ENCODE peak calls at places on chromosomes 16 and 17, in five cellular contexts. One of them, this sample, is unnamed.

GRCh38 chr17:77604301-77605031 is 354.0 kb upstream of the TNRC6C start:
- DNase-seq in NCI-H510A treated with DMSO at 0.1 percent for 48 hours: no peak
- DNase-seq in kidney glomerular epithelial cell: no peak
- DNase-seq in activated naive CD8-positive, alpha-beta T cell treated with anti-CD3 and anti-CD28 coated beads for 36 hours: no peak
- DNase-seq in skeletal muscle cell: no peak
- DNase-seq in this sample: no peak

GRCh38 chr17:77325826-77326581 is 185.2 kb downstream of the SEC14L1 start:
- DNase-seq in kidney glomerular epithelial cell: no peak
- DNase-seq in activated naive CD8-positive, alpha-beta T cell treated with anti-CD3 and anti-CD28 coated beads for 36 hours: peak
- DNase-seq in NCI-H510A treated with DMSO at 0.1 percent for 48 hours: no peak
- DNase-seq in skeletal muscle cell: no peak
- DNase-seq in this sample: no peak

GRCh38 chr17:51006601-51007000 is 114.1 kb downstream of the SPAG9 start:
- DNase-seq in skeletal muscle cell: no peak
- DNase-seq in activated naive CD8-positive, alpha-beta T cell treated with anti-CD3 and anti-CD28 coated beads for 36 hours: no peak
- DNase-seq in kidney glomerular epithelial cell: peak
- DNase-seq in NCI-H510A treated with DMSO at 0.1 percent for 48 hours: no peak
- DNase-seq in this sample: peak

GRCh38 chr16:728131-728889 is 1.4 kb downstream of the HAGHL start:
- DNase-seq in activated naive CD8-positive, alpha-beta T cell treated with anti-CD3 and anti-CD28 coated beads for 36 hours: peak
- DNase-seq in kidney glomerular epithelial cell: peak
- DNase-seq in NCI-H510A treated with DMSO at 0.1 percent for 48 hours: peak
- DNase-seq in skeletal muscle cell: peak
- DNase-seq in this sample: no peak

GRCh38 chr17:517181-517580 is 164.6 kb upstream of the RPH3AL start:
- DNase-seq in NCI-H510A treated with DMSO at 0.1 percent for 48 hours: no peak
- DNase-seq in kidney glomerular epithelial cell: no peak
- DNase-seq in activated naive CD8-positive, alpha-beta T cell treated with anti-CD3 and anti-CD28 coated beads for 36 hours: no peak
- DNase-seq in skeletal muscle cell: no peak
- DNase-seq in this sample: no peak

GRCh38 chr16:81143921-81144471 is 47.8 kb upstream of the GCSH start:
- DNase-seq in NCI-H510A treated with DMSO at 0.1 percent for 48 hours: no peak
- DNase-seq in kidney glomerular epithelial cell: peak
- DNase-seq in activated naive CD8-positive, alpha-beta T cell treated with anti-CD3 and anti-CD28 coated beads for 36 hours: no peak
- DNase-seq in skeletal muscle cell: no peak
- DNase-seq in this sample: no peak

GRCh38 chr17:47279062-47279801 is 25.6 kb downstream of the ITGB3 start:
- DNase-seq in NCI-H510A treated with DMSO at 0.1 percent for 48 hours: no peak
- DNase-seq in skeletal muscle cell: peak
- DNase-seq in kidney glomerular epithelial cell: peak
- DNase-seq in activated naive CD8-positive, alpha-beta T cell treated with anti-CD3 and anti-CD28 coated beads for 36 hours: no peak
- DNase-seq in this sample: no peak

GRCh38 chr17:6420173-6420641 is 14.7 kb downstream of the AIPL1 start:
- DNase-seq in kidney glomerular epithelial cell: no peak
- DNase-seq in skeletal muscle cell: no peak
- DNase-seq in NCI-H510A treated with DMSO at 0.1 percent for 48 hours: peak
- DNase-seq in activated naive CD8-positive, alpha-beta T cell treated with anti-CD3 and anti-CD28 coated beads for 36 hours: peak
- DNase-seq in this sample: no peak

GRCh38 chr16:11833951-11834695 is 17.2 kb downstream of the RSL1D1 start:
- DNase-seq in activated naive CD8-positive, alpha-beta T cell treated with anti-CD3 and anti-CD28 coated beads for 36 hours: no peak
- DNase-seq in kidney glomerular epithelial cell: peak
- DNase-seq in NCI-H510A treated with DMSO at 0.1 percent for 48 hours: no peak
- DNase-seq in skeletal muscle cell: peak
- DNase-seq in this sample: no peak

GRCh38 chr16:11101695-11102522 is 154.1 kb downstream of the SOCS1 start:
- DNase-seq in NCI-H510A treated with DMSO at 0.1 percent for 48 hours: no peak
- DNase-seq in skeletal muscle cell: no peak
- DNase-seq in kidney glomerular epithelial cell: no peak
- DNase-seq in activated naive CD8-positive, alpha-beta T cell treated with anti-CD3 and anti-CD28 coated beads for 36 hours: no peak
- DNase-seq in this sample: no peak